ENCODE peak calls at places on chromosome 7, in six cellular contexts. One of them, this sample, is unnamed.

GRCh38 chr7:5406957-5407930 is 16.4 kb downstream of the TNRC18 start:
- DNase-seq in IMR-90: no peak
- DNase-seq in A549: no peak
- DNase-seq in SK-N-SH: no peak
- DNase-seq in K562: peak; percentile 23
- DNase-seq in HepG2: no peak
- DNase-seq in this sample: no peak

GRCh38 chr7:50512384-50512783 is 52.8 kb downstream of the DDC start:
- DNase-seq in IMR-90: no peak
- DNase-seq in A549: no peak
- DNase-seq in SK-N-SH: no peak
- DNase-seq in K562: no peak
- DNase-seq in HepG2: no peak
- DNase-seq in this sample: no peak

GRCh38 chr7:7276151-7276550 is 93.8 kb downstream of the C1GALT1 start:
- DNase-seq in IMR-90: no peak
- DNase-seq in A549: no peak
- DNase-seq in SK-N-SH: no peak
- DNase-seq in K562: no peak
- DNase-seq in HepG2: no peak
- DNase-seq in this sample: no peak

GRCh38 chr7:83824214-83824613 is 175.3 kb upstream of the SEMA3E start:
- DNase-seq in IMR-90: peak; percentile 2
- DNase-seq in A549: no peak
- DNase-seq in SK-N-SH: no peak
- DNase-seq in K562: no peak
- DNase-seq in HepG2: no peak
- DNase-seq in this sample: no peak

GRCh38 chr7:135716677-135717238 is 11.2 kb downstream of the SLC13A4 start:
- DNase-seq in IMR-90: peak; percentile 88
- DNase-seq in A549: peak; percentile 10
- DNase-seq in SK-N-SH: peak; percentile 57
- DNase-seq in K562: no peak
- DNase-seq in HepG2: no peak
- DNase-seq in this sample: no peak

GRCh38 chr7:25659841-25660240 is 431.6 kb upstream of the NPVF start:
- DNase-seq in IMR-90: no peak
- DNase-seq in A549: no peak
- DNase-seq in SK-N-SH: peak; percentile 74
- DNase-seq in K562: no peak
- DNase-seq in HepG2: no peak
- DNase-seq in this sample: no peak

GRCh38 chr7:36207451-36208291 is 54.6 kb downstream of the EEPD1 start:
- DNase-seq in IMR-90: peak; percentile 96
- DNase-seq in A549: peak; percentile 90
- DNase-seq in SK-N-SH: peak; percentile 60
- DNase-seq in K562: no peak
- DNase-seq in HepG2: peak; percentile 39
- DNase-seq in this sample: no peak

GRCh38 chr7:113774182-113774807 is 144.5 kb downstream of the PPP1R3A start:
- DNase-seq in IMR-90: peak; percentile 62
- DNase-seq in A549: peak; percentile 41
- DNase-seq in SK-N-SH: peak; percentile 21
- DNase-seq in K562: no peak
- DNase-seq in HepG2: peak; percentile 28
- DNase-seq in this sample: no peak

GRCh38 chr7:71846160-71846559 is 566.0 kb downstream of the CALN1 start:
- DNase-seq in IMR-90: no peak
- DNase-seq in A549: no peak
- DNase-seq in SK-N-SH: no peak
- DNase-seq in K562: no peak
- DNase-seq in HepG2: no peak
- DNase-seq in this sample: no peak

GRCh38 chr7:127708788-127709187 is 56.8 kb downstream of the SND1 start:
- DNase-seq in IMR-90: peak; percentile 86
- DNase-seq in A549: peak; percentile 79
- DNase-seq in SK-N-SH: peak; percentile 61
- DNase-seq in K562: peak; percentile 75
- DNase-seq in HepG2: peak; percentile 57
- DNase-seq in this sample: peak; percentile 34

GRCh38 chr7:54991341-54991740 is 27.5 kb upstream of the EGFR start:
- DNase-seq in IMR-90: no peak
- DNase-seq in A549: no peak
- DNase-seq in SK-N-SH: no peak
- DNase-seq in K562: no peak
- DNase-seq in HepG2: no peak
- DNase-seq in this sample: no peak

GRCh38 chr7:2723138-2723850 is 35.3 kb downstream of the AMZ1 start:
- DNase-seq in IMR-90: no peak
- DNase-seq in A549: no peak
- DNase-seq in SK-N-SH: no peak
- DNase-seq in K562: no peak
- DNase-seq in HepG2: no peak
- DNase-seq in this sample: no peak

GRCh38 chr7:45514944-45515343 is 59.2 kb upstream of the ADCY1 start:
- DNase-seq in IMR-90: no peak
- DNase-seq in A549: no peak
- DNase-seq in SK-N-SH: no peak
- DNase-seq in K562: no peak
- DNase-seq in HepG2: no peak
- DNase-seq in this sample: no peak

GRCh38 chr7:28145931-28146330 is 34.7 kb downstream of the JAZF1 start:
- DNase-seq in IMR-90: no peak
- DNase-seq in A549: no peak
- DNase-seq in SK-N-SH: no peak
- DNase-seq in K562: no peak
- DNase-seq in HepG2: no peak
- DNase-seq in this sample: no peak

GRCh38 chr7:78326189-78326588 is 527.6 kb downstream of the PHTF2 start:
- DNase-seq in IMR-90: peak; percentile 60
- DNase-seq in A549: no peak
- DNase-seq in SK-N-SH: no peak
- DNase-seq in K562: no peak
- DNase-seq in HepG2: no peak
- DNase-seq in this sample: no peak

GRCh38 chr7:34849163-34849960 is 187.9 kb downstream of the DPY19L1 start:
- DNase-seq in IMR-90: no peak
- DNase-seq in A549: peak; percentile 31
- DNase-seq in SK-N-SH: no peak
- DNase-seq in K562: no peak
- DNase-seq in HepG2: peak; percentile 6
- DNase-seq in this sample: no peak

GRCh38 chr7:157516911-157517781 is 180.3 kb downstream of the DNAJB6 start:
- DNase-seq in IMR-90: no peak
- DNase-seq in A549: no peak
- DNase-seq in SK-N-SH: no peak
- DNase-seq in K562: no peak
- DNase-seq in HepG2: no peak
- DNase-seq in this sample: no peak

GRCh38 chr7:81845628-81846259 is 75.9 kb upstream of the HGF start:
- DNase-seq in IMR-90: peak; percentile 25
- DNase-seq in A549: no peak
- DNase-seq in SK-N-SH: no peak
- DNase-seq in K562: no peak
- DNase-seq in HepG2: no peak
- DNase-seq in this sample: peak; percentile 37

GRCh38 chr7:107179326-107180163 is 10.7 kb downstream of the HBP1 start:
- DNase-seq in IMR-90: peak; percentile 43
- DNase-seq in A549: peak; percentile 29
- DNase-seq in SK-N-SH: no peak
- DNase-seq in K562: no peak
- DNase-seq in HepG2: no peak
- DNase-seq in this sample: no peak

GRCh38 chr7:2567663-2568238 is 9.0 kb downstream of the IQCE start:
- DNase-seq in IMR-90: peak; percentile 38
- DNase-seq in A549: no peak
- DNase-seq in SK-N-SH: peak; percentile 69
- DNase-seq in K562: no peak
- DNase-seq in HepG2: peak; percentile 42
- DNase-seq in this sample: no peak

GRCh38 chr7:32893225-32893560 is 1.6 kb upstream of the KBTBD2 start:
- DNase-seq in IMR-90: no peak
- DNase-seq in A549: no peak
- DNase-seq in SK-N-SH: no peak
- DNase-seq in K562: no peak
- DNase-seq in HepG2: no peak
- DNase-seq in this sample: no peak

GRCh38 chr7:90595801-90596683 is at the start of gene CDK14:
- DNase-seq in IMR-90: peak; percentile 53
- DNase-seq in A549: peak; percentile 44
- DNase-seq in SK-N-SH: peak; percentile 96
- DNase-seq in K562: peak; percentile 84
- DNase-seq in HepG2: peak; percentile 46
- DNase-seq in this sample: no peak

GRCh38 chr7:139598642-139599041 is 75.2 kb downstream of the CLEC2L start:
- DNase-seq in IMR-90: no peak
- DNase-seq in A549: peak; percentile 9
- DNase-seq in SK-N-SH: no peak
- DNase-seq in K562: no peak
- DNase-seq in HepG2: no peak
- DNase-seq in this sample: no peak

GRCh38 chr7:114933665-114934064 is 11.8 kb downstream of the MDFIC start:
- DNase-seq in IMR-90: no peak
- DNase-seq in A549: no peak
- DNase-seq in SK-N-SH: no peak
- DNase-seq in K562: no peak
- DNase-seq in HepG2: no peak
- DNase-seq in this sample: no peak

GRCh38 chr7:22469371-22470143 is 30.4 kb downstream of the STEAP1B start:
- DNase-seq in IMR-90: no peak
- DNase-seq in A549: no peak
- DNase-seq in SK-N-SH: no peak
- DNase-seq in K562: no peak
- DNase-seq in HepG2: no peak
- DNase-seq in this sample: no peak

GRCh38 chr7:40937879-40938278 is 765.0 kb downstream of the INHBA start:
- DNase-seq in IMR-90: no peak
- DNase-seq in A549: no peak
- DNase-seq in SK-N-SH: no peak
- DNase-seq in K562: no peak
- DNase-seq in HepG2: no peak
- DNase-seq in this sample: no peak

GRCh38 chr7:31340603-31341002 is at the start of gene NEUROD6:
- DNase-seq in IMR-90: no peak
- DNase-seq in A549: no peak
- DNase-seq in SK-N-SH: no peak
- DNase-seq in K562: no peak
- DNase-seq in HepG2: no peak
- DNase-seq in this sample: no peak

DNA sequence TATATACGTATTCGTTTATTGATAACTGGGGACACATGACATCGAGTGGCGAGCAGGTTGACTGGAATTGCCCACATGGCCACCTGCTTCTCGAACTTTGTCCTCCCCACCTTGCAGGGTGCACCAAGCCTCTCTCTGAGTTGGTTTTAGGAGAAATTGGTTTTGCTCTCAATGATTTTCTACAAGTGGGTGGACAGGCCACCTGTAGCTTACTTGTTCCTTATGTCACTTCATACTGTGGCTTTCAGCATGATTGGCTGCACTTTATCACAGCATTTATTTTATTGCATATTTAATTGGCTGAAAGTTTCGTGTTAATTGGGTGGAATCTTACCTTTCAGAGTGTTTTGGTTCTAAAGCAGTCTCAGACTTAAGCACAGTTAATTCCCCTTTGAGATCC is 215.6 kb upstream of the SHH start:
- DNase-seq in IMR-90: no peak
- DNase-seq in A549: no peak
- DNase-seq in SK-N-SH: no peak
- DNase-seq in K562: no peak
- DNase-seq in HepG2: no peak
- DNase-seq in this sample: no peak
- TF ChIP-seq SMC3 in IMR-90: no peak
- TF ChIP-seq SMC3 in A549: no peak
- TF ChIP-seq SMC3 in SK-N-SH: no peak
- TF ChIP-seq SMC3 in K562: no peak
- TF ChIP-seq SMC3 in HepG2: no peak
- TF ChIP-seq SMC3 in this sample: no peak

GRCh38 chr7:146115665-146116451 is 743 bp upstream of the CNTNAP2 start:
- DNase-seq in IMR-90: no peak
- DNase-seq in A549: no peak
- DNase-seq in SK-N-SH: peak; percentile 86
- DNase-seq in K562: peak; percentile 84
- DNase-seq in HepG2: no peak
- DNase-seq in this sample: no peak
- TF ChIP-seq SMC3 in IMR-90: no peak
- TF ChIP-seq SMC3 in A549: no peak
- TF ChIP-seq SMC3 in SK-N-SH: no peak
- TF ChIP-seq SMC3 in K562: peak; percentile 17
- TF ChIP-seq SMC3 in HepG2: no peak
- TF ChIP-seq SMC3 in this sample: no peak

GRCh38 chr7:73966062-73966940 is 61.7 kb upstream of the ELN start:
- DNase-seq in IMR-90: no peak
- DNase-seq in A549: no peak
- DNase-seq in SK-N-SH: no peak
- DNase-seq in K562: no peak
- DNase-seq in HepG2: no peak
- DNase-seq in this sample: no peak
- TF ChIP-seq SMC3 in IMR-90: no peak
- TF ChIP-seq SMC3 in A549: no peak
- TF ChIP-seq SMC3 in SK-N-SH: no peak
- TF ChIP-seq SMC3 in K562: no peak
- TF ChIP-seq SMC3 in HepG2: no peak
- TF ChIP-seq SMC3 in this sample: no peak

GRCh38 chr7:11833431-11833830 is 1.4 kb upstream of the THSD7A start:
- DNase-seq in IMR-90: no peak
- DNase-seq in A549: no peak
- DNase-seq in SK-N-SH: peak; percentile 39
- DNase-seq in K562: no peak
- DNase-seq in HepG2: no peak
- DNase-seq in this sample: no peak

GRCh38 chr7:11830582-11831382 is 1.2 kb downstream of the THSD7A start:
- DNase-seq in IMR-90: peak; percentile 1
- DNase-seq in A549: no peak
- DNase-seq in SK-N-SH: peak; percentile 50
- DNase-seq in K562: no peak
- DNase-seq in HepG2: no peak
- DNase-seq in this sample: no peak

GRCh38 chr7:11831727-11832495 is at the start of gene THSD7A:
- DNase-seq in IMR-90: peak; percentile 13
- DNase-seq in A549: peak; percentile 52
- DNase-seq in SK-N-SH: peak; percentile 92
- DNase-seq in K562: no peak
- DNase-seq in HepG2: peak; percentile 7
- DNase-seq in this sample: no peak

GRCh38 chr7:11831383-11831726 is 643 bp downstream of the THSD7A start:
- DNase-seq in IMR-90: no peak
- DNase-seq in A549: no peak
- DNase-seq in SK-N-SH: no peak
- DNase-seq in K562: no peak
- DNase-seq in HepG2: no peak
- DNase-seq in this sample: no peak

DNA sequence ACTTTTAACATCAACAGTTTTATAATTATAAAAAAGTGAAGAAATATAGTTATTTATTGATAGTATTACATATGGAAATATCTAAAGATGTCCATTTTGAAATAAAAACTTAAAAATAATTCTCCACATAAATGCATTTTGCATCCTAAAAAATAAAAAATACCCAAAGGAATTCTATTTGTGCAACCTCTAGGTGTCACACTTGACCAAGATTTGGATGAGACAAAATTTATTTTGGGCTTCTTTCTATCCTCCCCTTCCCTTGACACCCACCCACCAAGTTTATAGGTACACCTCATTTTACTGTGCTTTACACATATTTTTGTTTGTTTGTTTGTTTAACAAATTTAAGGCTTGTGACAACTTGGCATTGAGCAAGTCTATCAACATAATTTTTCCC is 3.3 kb upstream of the THSD7A start:
- DNase-seq in IMR-90: peak; percentile 1
- DNase-seq in A549: peak; percentile 26
- DNase-seq in SK-N-SH: peak; percentile 23
- DNase-seq in K562: no peak
- DNase-seq in HepG2: no peak
- DNase-seq in this sample: no peak
- TF ChIP-seq SMC3 in IMR-90: peak; percentile 20
- TF ChIP-seq SMC3 in A549: peak; percentile 85
- TF ChIP-seq SMC3 in SK-N-SH: peak; percentile 43
- TF ChIP-seq SMC3 in K562: no peak
- TF ChIP-seq SMC3 in HepG2: no peak
- TF ChIP-seq SMC3 in this sample: no peak

This sample was measured in GM12878.